ENCODE peak calls at places on chromosomes 7 and 10, in six cellular contexts. L, E, O, X, A and W are unnamed samples.

GRCh38 chr7:45408407-45408737 is 165.8 kb upstream of the ADCY1 start:
- DNase-seq in X (no peak), L (no peak), O (no peak), E (no peak), A (no peak), W (no peak)

GRCh38 chr10:16360001-16360400 is 76.8 kb upstream of the PTER start:
- DNase-seq in X (no peak), O (no peak), E (no peak), L (no peak), A (no peak), W (no peak)

GRCh38 chr7:48427671-48428070 is 256.4 kb downstream of the ABCA13 start:
- DNase-seq in X (no peak), A (no peak), O (no peak), E (no peak), L (no peak), W (no peak)

GRCh38 chr10:88186335-88186734 is 322.9 kb downstream of the PTEN start:
- DNase-seq in L (no peak), O (no peak), X (no peak), E (no peak), A (no peak), W (no peak)

GRCh38 chr10:71127019-71127534 is 85.3 kb upstream of the UNC5B start:
- DNase-seq in L (no peak), A (no peak), E (no peak), X (no peak), O (no peak), W (no peak)

GRCh38 chr7:129843365-129843898 is 109.3 kb downstream of the UBE2H start:
- DNase-seq in E (no peak), O (peak; percentile 52), A (no peak), X (no peak), L (no peak), W (no peak)

GRCh38 chr7:14191686-14192098 is 202.2 kb upstream of the ETV1 start:
- DNase-seq in A (no peak), E (no peak), X (no peak), O (no peak), L (no peak), W (no peak)

GRCh38 chr10:1240341-1240775 is 184.2 kb downstream of the WDR37 start:
- DNase-seq in A (peak; percentile 38), L (peak; percentile 40), O (no peak), X (no peak), E (no peak), W (peak; percentile 12)

GRCh38 chr10:91610444-91610843 is 22.4 kb downstream of the PPP1R3C start:
- DNase-seq in E (no peak), O (no peak), L (no peak), X (no peak), A (no peak), W (no peak)

GRCh38 chr7:108014747-108015682 is 12.1 kb upstream of the LAMB1 start:
- DNase-seq in L (no peak), X (peak; percentile 82), O (no peak), A (no peak), E (no peak), W (no peak)

GRCh38 chr7:98282727-98283126 is 1.2 kb downstream of the BRI3 start:
- DNase-seq in E (no peak), L (no peak), A (no peak), O (no peak), X (no peak), W (no peak)

GRCh38 chr10:4685904-4686643 is 139.9 kb upstream of the AKR1E2 start:
- DNase-seq in X (no peak), L (no peak), E (no peak), O (no peak), A (no peak), W (no peak)

GRCh38 chr10:103859161-103860141 is 4.1 kb upstream of the SH3PXD2A start:
- DNase-seq in A (peak; percentile 54), E (peak; percentile 61), O (no peak), X (peak; percentile 49), L (peak; percentile 51), W (peak; percentile 65)

GRCh38 chr10:22316286-22317120 is at the start of gene COMMD3:
- DNase-seq in L (peak; percentile 93), A (peak; percentile 83), E (peak; percentile 85), X (peak; percentile 86), O (peak; percentile 23), W (peak; percentile 90)

GRCh38 chr7:67423058-67423457 is 426.4 kb downstream of the TYW1 start:
- DNase-seq in A (no peak), L (no peak), X (no peak), O (no peak), E (no peak), W (no peak)

GRCh38 chr7:45239486-45239885 is 81.9 kb downstream of the RAMP3 start:
- DNase-seq in L (no peak), X (no peak), A (no peak), E (no peak), O (no peak), W (no peak)

GRCh38 chr7:30146127-30146612 is 11.4 kb downstream of the MTURN start:
- DNase-seq in X (no peak), L (no peak), A (peak; percentile 43), E (no peak), O (no peak), W (no peak)

GRCh38 chr10:133259603-133259992 is 17.1 kb downstream of the ADAM8 start:
- DNase-seq in E (no peak), O (no peak), X (no peak), L (no peak), A (no peak), W (no peak)

GRCh38 chr10:119030421-119031250 is 1.1 kb downstream of the NANOS1 start:
- DNase-seq in E (peak; percentile 51), O (peak; percentile 21), X (peak; percentile 71), A (peak; percentile 74), L (peak; percentile 43), W (peak; percentile 90)